ENCODE peak calls at places on chromosomes 3 and 15, in six cellular contexts. One of them, this sample, is unnamed.

GRCh38 chr3:161096771-161097367 is 8.3 kb downstream of the B3GALNT1 start:
- DNase-seq in activated T-cell treated with anti-CD3 and anti-CD28 coated beads for 1 hour: no peak
- DNase-seq in GM03348: no peak
- DNase-seq in iPS-NIHi11: peak
- DNase-seq in activated effector memory CD4-positive, alpha-beta T cell treated with anti-CD3 and anti-CD28 coated beads, Interleukin-2, amount 50 U/mL, for 16 hours: no peak
- DNase-seq in fibroblast of mammary gland: no peak
- DNase-seq in this sample: peak

GRCh38 chr3:193556841-193557240 is 2.1 kb upstream of the ATP13A4 start:
- DNase-seq in activated T-cell treated with anti-CD3 and anti-CD28 coated beads for 1 hour: no peak
- DNase-seq in GM03348: no peak
- DNase-seq in iPS-NIHi11: no peak
- DNase-seq in activated effector memory CD4-positive, alpha-beta T cell treated with anti-CD3 and anti-CD28 coated beads, Interleukin-2, amount 50 U/mL, for 16 hours: no peak
- DNase-seq in fibroblast of mammary gland: no peak
- DNase-seq in this sample: no peak

GRCh38 chr15:41115652-41116115 is 396 bp downstream of the INO80 start:
- DNase-seq in activated T-cell treated with anti-CD3 and anti-CD28 coated beads for 1 hour: peak
- DNase-seq in GM03348: peak
- DNase-seq in iPS-NIHi11: peak
- DNase-seq in activated effector memory CD4-positive, alpha-beta T cell treated with anti-CD3 and anti-CD28 coated beads, Interleukin-2, amount 50 U/mL, for 16 hours: peak
- DNase-seq in fibroblast of mammary gland: peak
- DNase-seq in this sample: peak

GRCh38 chr15:63056843-63057242 is 14.3 kb downstream of the TPM1 start:
- DNase-seq in activated T-cell treated with anti-CD3 and anti-CD28 coated beads for 1 hour: no peak
- DNase-seq in GM03348: no peak
- DNase-seq in iPS-NIHi11: no peak
- DNase-seq in activated effector memory CD4-positive, alpha-beta T cell treated with anti-CD3 and anti-CD28 coated beads, Interleukin-2, amount 50 U/mL, for 16 hours: no peak
- DNase-seq in fibroblast of mammary gland: no peak
- DNase-seq in this sample: no peak

GRCh38 chr3:53223025-53223424 is 32.8 kb downstream of the TKT start:
- DNase-seq in activated T-cell treated with anti-CD3 and anti-CD28 coated beads for 1 hour: no peak
- DNase-seq in GM03348: no peak
- DNase-seq in iPS-NIHi11: no peak
- DNase-seq in activated effector memory CD4-positive, alpha-beta T cell treated with anti-CD3 and anti-CD28 coated beads, Interleukin-2, amount 50 U/mL, for 16 hours: peak
- DNase-seq in fibroblast of mammary gland: no peak
- DNase-seq in this sample: no peak

GRCh38 chr3:123840961-123841360 is 43.2 kb downstream of the MYLK start:
- DNase-seq in activated T-cell treated with anti-CD3 and anti-CD28 coated beads for 1 hour: no peak
- DNase-seq in GM03348: no peak
- DNase-seq in iPS-NIHi11: no peak
- DNase-seq in activated effector memory CD4-positive, alpha-beta T cell treated with anti-CD3 and anti-CD28 coated beads, Interleukin-2, amount 50 U/mL, for 16 hours: no peak
- DNase-seq in fibroblast of mammary gland: no peak
- DNase-seq in this sample: no peak

GRCh38 chr3:35900079-35900478 is 260.8 kb downstream of the ARPP21 start:
- DNase-seq in activated T-cell treated with anti-CD3 and anti-CD28 coated beads for 1 hour: no peak
- DNase-seq in GM03348: no peak
- DNase-seq in iPS-NIHi11: peak
- DNase-seq in activated effector memory CD4-positive, alpha-beta T cell treated with anti-CD3 and anti-CD28 coated beads, Interleukin-2, amount 50 U/mL, for 16 hours: no peak
- DNase-seq in fibroblast of mammary gland: no peak
- DNase-seq in this sample: peak

GRCh38 chr3:89300519-89300918 is 193.1 kb downstream of the EPHA3 start:
- DNase-seq in activated T-cell treated with anti-CD3 and anti-CD28 coated beads for 1 hour: no peak
- DNase-seq in GM03348: no peak
- DNase-seq in iPS-NIHi11: no peak
- DNase-seq in activated effector memory CD4-positive, alpha-beta T cell treated with anti-CD3 and anti-CD28 coated beads, Interleukin-2, amount 50 U/mL, for 16 hours: no peak
- DNase-seq in fibroblast of mammary gland: peak
- DNase-seq in this sample: no peak

GRCh38 chr3:122074621-122075265 is 19.6 kb downstream of the CD86 start:
- DNase-seq in activated T-cell treated with anti-CD3 and anti-CD28 coated beads for 1 hour: no peak
- DNase-seq in GM03348: no peak
- DNase-seq in iPS-NIHi11: no peak
- DNase-seq in activated effector memory CD4-positive, alpha-beta T cell treated with anti-CD3 and anti-CD28 coated beads, Interleukin-2, amount 50 U/mL, for 16 hours: no peak
- DNase-seq in fibroblast of mammary gland: peak
- DNase-seq in this sample: no peak

GRCh38 chr3:158802399-158803023 is 657 bp downstream of the MFSD1 start:
- DNase-seq in activated T-cell treated with anti-CD3 and anti-CD28 coated beads for 1 hour: peak
- DNase-seq in GM03348: no peak
- DNase-seq in iPS-NIHi11: no peak
- DNase-seq in activated effector memory CD4-positive, alpha-beta T cell treated with anti-CD3 and anti-CD28 coated beads, Interleukin-2, amount 50 U/mL, for 16 hours: no peak
- DNase-seq in fibroblast of mammary gland: peak
- DNase-seq in this sample: no peak

GRCh38 chr3:123755085-123755484 is 129.0 kb downstream of the MYLK start:
- DNase-seq in activated T-cell treated with anti-CD3 and anti-CD28 coated beads for 1 hour: no peak
- DNase-seq in GM03348: no peak
- DNase-seq in iPS-NIHi11: no peak
- DNase-seq in activated effector memory CD4-positive, alpha-beta T cell treated with anti-CD3 and anti-CD28 coated beads, Interleukin-2, amount 50 U/mL, for 16 hours: no peak
- DNase-seq in fibroblast of mammary gland: no peak
- DNase-seq in this sample: no peak

GRCh38 chr3:23041918-23042696 is 161.0 kb upstream of the UBE2E2 start:
- DNase-seq in activated T-cell treated with anti-CD3 and anti-CD28 coated beads for 1 hour: no peak
- DNase-seq in GM03348: peak
- DNase-seq in iPS-NIHi11: no peak
- DNase-seq in activated effector memory CD4-positive, alpha-beta T cell treated with anti-CD3 and anti-CD28 coated beads, Interleukin-2, amount 50 U/mL, for 16 hours: no peak
- DNase-seq in fibroblast of mammary gland: peak
- DNase-seq in this sample: no peak